ENCODE peak calls at places on chromosomes 2 and 18, in four cellular contexts. One of them, this sample, is unnamed. For H3K9me3 and H3K36me3, the result is how much of the 10 kb centered on the place peaks cover.

GRCh38 chr18:62409821-62410220 is 84.7 kb downstream of the TNFRSF11A start:
- DNase-seq in neuronal stem cell: no peak
- DNase-seq in tibial nerve: no peak
- DNase-seq in heart right ventricle: no peak
- DNase-seq in this sample: no peak

GRCh38 chr2:72004201-72004915 is 143.3 kb downstream of the CYP26B1 start:
- DNase-seq in neuronal stem cell: no peak
- DNase-seq in heart right ventricle: no peak
- DNase-seq in tibial nerve: no peak
- DNase-seq in this sample: no peak

GRCh38 chr2:24597181-24597870 is 106.3 kb downstream of the NCOA1 start:
- DNase-seq in neuronal stem cell: no peak
- DNase-seq in heart right ventricle: no peak
- DNase-seq in tibial nerve: no peak
- DNase-seq in this sample: no peak

GRCh38 chr2:240925576-240926515 is 19.7 kb downstream of the CROCC2 start:
- DNase-seq in tibial nerve: peak
- DNase-seq in neuronal stem cell: no peak
- DNase-seq in heart right ventricle: peak
- DNase-seq in this sample: no peak

GRCh38 chr18:30280861-30281470 is 761.6 kb downstream of the DSC3 start:
- DNase-seq in neuronal stem cell: peak
- DNase-seq in heart right ventricle: peak
- DNase-seq in tibial nerve: peak
- DNase-seq in this sample: no peak

GRCh38 chr2:20199381-20200270 is 25.3 kb downstream of the SDC1 start:
- DNase-seq in tibial nerve: no peak
- DNase-seq in neuronal stem cell: no peak
- DNase-seq in heart right ventricle: no peak
- DNase-seq in this sample: no peak

GRCh38 chr18:79882522-79883241 is 68.8 kb downstream of the SLC66A2 start:
- DNase-seq in neuronal stem cell: no peak
- DNase-seq in heart right ventricle: no peak
- DNase-seq in tibial nerve: no peak
- DNase-seq in this sample: no peak

GRCh38 chr2:219418155-219418569 is at the start of gene DES:
- DNase-seq in neuronal stem cell: no peak
- DNase-seq in tibial nerve: no peak
- DNase-seq in heart right ventricle: peak
- DNase-seq in this sample: no peak

GRCh38 chr2:157413342-157414035 is 30.4 kb downstream of the CYTIP start:
- DNase-seq in tibial nerve: no peak
- DNase-seq in heart right ventricle: no peak
- DNase-seq in neuronal stem cell: no peak
- DNase-seq in this sample: no peak

GRCh38 chr2:196420143-196420542 is 219.4 kb upstream of the CCDC150 start:
- DNase-seq in heart right ventricle: no peak
- DNase-seq in neuronal stem cell: no peak
- DNase-seq in tibial nerve: no peak
- DNase-seq in this sample: no peak

GRCh38 chr2:126901459-126901858 is 2.8 kb downstream of the TEX51 start:
- DNase-seq in tibial nerve: no peak
- DNase-seq in heart right ventricle: no peak
- DNase-seq in neuronal stem cell: no peak
- DNase-seq in this sample: no peak

GRCh38 chr2:55862673-55863390 is 60.8 kb downstream of the EFEMP1 start:
- DNase-seq in heart right ventricle: peak
- DNase-seq in tibial nerve: peak
- DNase-seq in neuronal stem cell: no peak
- DNase-seq in this sample: peak

GRCh38 chr2:121608367-121608766 is 40.9 kb downstream of the CLASP1 start:
- DNase-seq in neuronal stem cell: no peak
- DNase-seq in heart right ventricle: no peak
- DNase-seq in tibial nerve: no peak
- DNase-seq in this sample: no peak

GRCh38 chr18:11308499-11308898 is 159.1 kb upstream of the PIEZO2 start:
- DNase-seq in neuronal stem cell: no peak
- DNase-seq in heart right ventricle: no peak
- DNase-seq in tibial nerve: no peak
- DNase-seq in this sample: no peak

GRCh38 chr2:214550774-214551173 is 139.9 kb downstream of the VWC2L start:
- DNase-seq in neuronal stem cell: no peak
- DNase-seq in tibial nerve: no peak
- DNase-seq in heart right ventricle: no peak
- DNase-seq in this sample: no peak

GRCh38 chr2:80987466-80987865 is 682.9 kb upstream of the LRRTM1 start:
- DNase-seq in neuronal stem cell: no peak
- DNase-seq in heart right ventricle: no peak
- DNase-seq in tibial nerve: no peak
- DNase-seq in this sample: no peak
- H3K9me3 ChIP-seq in neuronal stem cell: under half
- H3K9me3 ChIP-seq in heart right ventricle: under half
- H3K9me3 ChIP-seq in tibial nerve: under half
- H3K9me3 ChIP-seq in this sample: under half

GRCh38 chr18:51078026-51078425 is 48.0 kb downstream of the SMAD4 start:
- DNase-seq in tibial nerve: no peak
- DNase-seq in heart right ventricle: no peak
- DNase-seq in neuronal stem cell: no peak
- DNase-seq in this sample: no peak
- H3K36me3 ChIP-seq in tibial nerve: half or more
- H3K36me3 ChIP-seq in heart right ventricle: under half
- H3K36me3 ChIP-seq in neuronal stem cell: half or more
- H3K36me3 ChIP-seq in this sample: half or more

DNA sequence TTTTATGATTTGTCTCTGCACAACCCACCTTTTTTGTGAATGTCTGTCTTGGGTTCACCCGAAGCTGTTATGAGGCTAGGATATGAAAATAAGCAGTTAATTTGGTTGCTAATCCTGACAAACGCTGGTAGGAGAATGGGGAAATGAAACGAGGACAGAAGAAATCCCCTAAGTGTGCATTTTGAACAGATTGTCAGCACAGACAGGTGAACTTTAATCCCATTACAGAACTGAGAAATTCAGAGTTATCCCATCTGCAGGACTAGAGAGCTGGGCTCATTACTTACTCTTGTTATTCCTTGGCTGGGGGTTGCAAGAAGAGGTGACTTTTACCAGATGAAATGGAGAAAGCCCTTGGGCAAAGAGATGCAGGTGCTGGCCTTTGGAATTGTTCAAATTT is 123.3 kb upstream of the NYAP2 start:
- DNase-seq in heart right ventricle: no peak
- DNase-seq in tibial nerve: no peak
- DNase-seq in neuronal stem cell: no peak
- DNase-seq in this sample: no peak
- H3K9me3 ChIP-seq in heart right ventricle: under half
- H3K9me3 ChIP-seq in tibial nerve: under half
- H3K9me3 ChIP-seq in neuronal stem cell: under half
- H3K9me3 ChIP-seq in this sample: under half

GRCh38 chr2:2840681-2841300 is 509.7 kb upstream of the MYT1L start:
- DNase-seq in tibial nerve: no peak
- DNase-seq in neuronal stem cell: no peak
- DNase-seq in heart right ventricle: no peak
- DNase-seq in this sample: no peak
- H3K36me3 ChIP-seq in tibial nerve: under half
- H3K36me3 ChIP-seq in neuronal stem cell: under half
- H3K36me3 ChIP-seq in heart right ventricle: under half
- H3K36me3 ChIP-seq in this sample: under half

GRCh38 chr18:4734021-4734420 is 278.9 kb upstream of the DLGAP1 start:
- DNase-seq in neuronal stem cell: no peak
- DNase-seq in heart right ventricle: no peak
- DNase-seq in tibial nerve: no peak
- DNase-seq in this sample: no peak

DNA sequence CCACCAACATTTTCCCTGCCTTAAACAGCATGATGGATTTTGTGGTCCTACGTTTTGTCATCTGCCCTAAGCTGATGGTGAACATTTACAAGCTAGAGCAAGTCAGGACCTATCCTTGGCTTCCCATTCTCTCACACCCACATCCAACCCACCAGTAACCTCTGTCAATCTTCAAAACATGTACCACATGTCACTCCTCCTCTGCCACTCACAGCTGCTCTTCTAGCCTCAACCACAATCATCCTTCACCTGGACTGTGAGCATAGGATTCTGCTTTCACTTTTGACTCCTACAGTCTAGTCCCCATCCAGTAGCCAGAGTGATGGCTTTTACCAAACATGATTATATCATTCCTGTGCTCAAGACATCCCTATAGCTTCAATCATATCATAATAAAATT is 279.8 kb upstream of the DLGAP1 start:
- DNase-seq in heart right ventricle: no peak
- DNase-seq in tibial nerve: no peak
- DNase-seq in neuronal stem cell: no peak
- DNase-seq in this sample: no peak
- H3K9me3 ChIP-seq in heart right ventricle: under half
- H3K9me3 ChIP-seq in tibial nerve: under half
- H3K9me3 ChIP-seq in neuronal stem cell: under half
- H3K9me3 ChIP-seq in this sample: under half